ENCODE peak calls at places on chromosomes 12 and 14, in ten cellular contexts. A, X, V, I, D, H, L, K, U and C are unnamed samples.
A peak's percentile ranks its signal among the peaks of the same experiment; 100 is the strongest.

GRCh38 chr12:95173392-95174251 is 43.6 kb downstream of the FGD6 start:
- DNase-seq in A (peak; percentile 9), X (peak; percentile 33), V (no peak), I (peak; percentile 97), D (no peak), H (peak; percentile 67), L (no peak), K (peak; percentile 95), U (peak; percentile 69), C (peak; percentile 69)

GRCh38 chr14:91985008-91985407 is 37.5 kb upstream of the FBLN5 start:
- DNase-seq in A (no peak), X (no peak), V (no peak), I (no peak), D (no peak), H (peak; percentile 74), L (no peak), K (peak; percentile 78), U (no peak), C (no peak)

GRCh38 chr12:12804432-12804886 is 8.7 kb upstream of the DDX47 start:
- DNase-seq in A (peak; percentile 70), X (no peak), V (no peak), I (no peak), D (no peak), H (peak; percentile 96), L (no peak), K (peak; percentile 96), U (no peak), C (no peak)

GRCh38 chr14:68638817-68639517 is 153.9 kb downstream of the ZFP36L1 start:
- DNase-seq in A (no peak), X (no peak), V (peak; percentile 32), I (no peak), D (no peak), H (no peak), L (peak; percentile 30), K (no peak), U (no peak), C (no peak)

GRCh38 chr14:55336161-55336560 is 64.9 kb downstream of the FBXO34 start:
- DNase-seq in A (peak; percentile 56), X (no peak), V (no peak), I (no peak), D (peak; percentile 53), H (peak; percentile 54), L (no peak), K (no peak), U (no peak), C (no peak)

GRCh38 chr14:67485501-67486095 is 2.9 kb downstream of the TMEM229B start:
- DNase-seq in A (no peak), X (peak; percentile 70), V (peak; percentile 73), I (no peak), D (no peak), H (no peak), L (no peak), K (no peak), U (no peak), C (no peak)

GRCh38 chr12:60501124-60501729 is 905.4 kb downstream of the SLC16A7 start:
- DNase-seq in A (no peak), X (peak; percentile 56), V (no peak), I (no peak), D (no peak), H (peak; percentile 4), L (no peak), K (peak; percentile 70), U (no peak), C (no peak)

GRCh38 chr14:68230941-68231717 is 411.6 kb downstream of the RAD51B start:
- DNase-seq in A (no peak), X (peak; percentile 51), V (no peak), I (no peak), D (no peak), H (peak; percentile 39), L (no peak), K (peak; percentile 70), U (no peak), C (no peak)

GRCh38 chr14:101813171-101813759 is 51.8 kb downstream of the PPP2R5C start:
- DNase-seq in A (no peak), X (no peak), V (no peak), I (peak; percentile 82), D (no peak), H (peak; percentile 9), L (no peak), K (no peak), U (peak; percentile 65), C (no peak)

GRCh38 chr14:19754172-19754571 is 10.8 kb downstream of the OR4Q3 start:
- DNase-seq in A (no peak), X (no peak), V (no peak), I (no peak), D (no peak), H (no peak), L (no peak), K (no peak), U (no peak), C (no peak)

GRCh38 chr14:34583525-34583924 is 44.0 kb upstream of the EAPP start:
- DNase-seq in A (no peak), X (no peak), V (no peak), I (peak; percentile 8), D (no peak), H (no peak), L (no peak), K (no peak), U (no peak), C (no peak)

GRCh38 chr14:83556065-83556464 is 1973.9 kb upstream of the FLRT2 start:
- DNase-seq in A (no peak), X (no peak), V (no peak), I (no peak), D (no peak), H (no peak), L (no peak), K (peak; percentile 38), U (no peak), C (no peak)

GRCh38 chr12:107355004-107355565 is 261.7 kb upstream of the CRY1 start:
- DNase-seq in A (no peak), X (no peak), V (no peak), I (no peak), D (no peak), H (no peak), L (no peak), K (no peak), U (no peak), C (no peak)

GRCh38 chr12:29278673-29279420 is 102.1 kb downstream of the ERGIC2 start:
- DNase-seq in A (no peak), X (no peak), V (no peak), I (no peak), D (no peak), H (peak; percentile 53), L (no peak), K (peak; percentile 52), U (no peak), C (no peak)

GRCh38 chr12:129184066-129184695 is 330.9 kb downstream of the GLT1D1 start:
- DNase-seq in A (no peak), X (no peak), V (no peak), I (no peak), D (no peak), H (no peak), L (no peak), K (peak; percentile 10), U (no peak), C (no peak)
- H3K4me3 ChIP-seq in A (no peak overlapping the region), X (no peak overlapping the region), V (no peak overlapping the region), I (no peak overlapping the region), D (no peak overlapping the region), H (no peak overlapping the region), L (no peak overlapping the region), K (no peak overlapping the region), U (no peak overlapping the region), C (no peak overlapping the region)

DNA sequence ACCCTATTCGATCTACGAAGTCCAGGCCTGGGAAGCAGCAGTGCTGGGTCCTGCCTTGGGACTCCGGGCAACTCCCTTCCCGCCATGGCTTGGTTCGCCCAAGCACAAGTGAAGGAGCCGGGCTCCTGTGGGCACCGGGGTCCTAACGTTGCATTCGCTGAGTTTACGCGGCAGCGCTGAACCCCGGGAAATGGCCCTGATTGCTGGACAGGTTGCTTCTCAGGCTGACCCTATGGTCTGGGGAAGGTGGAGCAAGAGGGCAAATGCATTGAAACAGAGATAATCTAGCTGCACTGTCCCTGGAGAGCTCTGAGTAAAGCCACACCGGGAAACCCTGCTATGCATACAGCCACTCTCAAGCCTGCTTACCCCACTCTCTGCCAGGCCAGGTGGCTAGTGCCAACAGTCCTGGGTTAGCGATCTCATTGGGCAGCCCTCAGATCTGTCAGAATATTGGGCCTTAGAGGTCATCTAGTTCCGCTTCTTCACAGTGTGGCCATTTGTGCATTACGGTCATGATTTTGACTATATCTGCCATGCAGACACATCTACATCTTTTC is 11.3 kb downstream of the SYNE3 start:
- DNase-seq in A (no peak), X (no peak), V (no peak), I (peak; percentile 63), D (no peak), H (no peak), L (peak; percentile 47), K (no peak), U (no peak), C (no peak)
- H3K4me1 ChIP-seq in A (peaks cover 20% of the 10 kb centered on the region), X (no peaks in the 10 kb centered on the region), V (peaks cover 57% of the 10 kb centered on the region), I (peaks cover 32% of the 10 kb centered on the region), D (peaks cover 78% of the 10 kb centered on the region), H (peaks cover 38% of the 10 kb centered on the region), L (no peaks in the 10 kb centered on the region), K (peaks cover 40% of the 10 kb centered on the region), U (peaks cover 49% of the 10 kb centered on the region), C (peaks cover 43% of the 10 kb centered on the region)

DNA sequence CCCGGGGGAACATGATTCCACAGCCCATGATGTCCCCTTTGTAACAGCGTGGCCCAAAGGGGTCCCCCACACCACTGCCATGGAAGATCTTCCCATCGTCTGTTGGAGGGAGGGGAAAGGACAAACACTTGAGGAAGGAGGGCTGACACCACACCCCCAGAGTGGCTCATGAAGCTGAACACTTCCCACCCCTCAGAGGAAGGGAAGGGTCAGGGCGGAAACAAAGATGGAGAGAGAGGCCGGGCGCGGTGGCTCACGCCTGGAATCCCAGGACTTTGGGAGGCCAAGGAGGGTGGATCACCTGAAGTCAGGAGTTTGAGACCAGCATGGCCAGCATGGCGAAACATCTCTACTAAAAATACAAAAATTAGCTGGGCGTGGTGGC is 12.6 kb downstream of the SPRYD3 start:
- DNase-seq in A (no peak), X (no peak), V (no peak), I (peak; percentile 67), D (no peak), H (no peak), L (peak; percentile 67), K (no peak), U (no peak), C (no peak)
- H3K27ac ChIP-seq in A (peak overlapping the region; percentile 50), X (no peak overlapping the region), V (no peak overlapping the region), I (peak overlapping the region; percentile 67), D (no peak overlapping the region), H (peak overlapping the region; percentile 61), L (no peak overlapping the region), K (peak overlapping the region; percentile 62), U (peak overlapping the region; percentile 61), C (peak overlapping the region; percentile 60)

DNA sequence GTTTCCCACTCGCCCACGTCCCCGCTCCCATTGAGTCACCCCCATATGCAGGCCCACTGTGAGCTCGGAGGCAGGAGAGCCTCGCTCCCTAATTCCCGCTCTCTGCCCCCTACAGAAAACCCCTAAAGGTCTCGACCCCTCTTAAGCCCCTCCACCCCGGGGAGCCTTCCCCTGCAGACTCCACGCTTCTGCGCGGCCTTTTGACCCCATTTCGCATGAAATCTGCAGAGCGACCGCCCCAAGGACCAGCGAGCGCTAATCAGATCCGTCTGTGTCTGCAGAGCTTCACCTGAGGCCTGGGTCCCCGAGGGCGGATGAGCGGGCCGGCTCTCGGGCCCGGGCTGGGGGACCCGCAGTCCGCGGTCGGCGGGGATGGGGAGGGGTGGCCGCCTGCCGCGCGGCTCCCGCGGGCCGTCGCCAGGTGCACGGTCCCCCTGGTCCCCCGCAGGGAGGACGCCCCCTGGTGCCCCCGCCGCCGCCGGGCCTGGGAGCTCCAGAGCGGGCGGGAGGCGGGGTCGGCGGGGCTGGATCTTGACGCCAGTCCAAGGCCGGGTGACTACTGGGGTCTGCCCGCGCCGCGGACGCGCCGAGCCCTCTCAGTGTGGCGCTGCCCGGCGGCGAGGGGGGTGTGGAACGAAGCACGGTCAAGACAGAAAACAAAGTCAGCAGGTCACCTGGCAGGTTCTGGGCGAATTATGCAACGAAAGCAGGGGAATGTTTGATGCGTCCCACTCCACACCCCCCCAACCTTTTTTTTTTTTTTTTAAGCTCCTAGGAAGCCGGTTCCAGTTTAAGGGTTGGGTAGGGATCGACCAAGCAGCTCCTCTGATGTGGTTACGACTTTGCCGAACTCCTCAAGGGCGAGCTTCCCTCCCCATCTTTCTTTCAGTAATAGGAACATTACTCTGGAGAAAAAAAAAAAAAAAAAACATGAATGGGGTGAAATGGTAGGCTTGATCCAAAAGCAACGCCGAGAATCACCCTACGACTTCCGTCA is 9.9 kb downstream of the BMP4 start:
- DNase-seq in A (no peak), X (peak; percentile 57), V (peak; percentile 84), I (no peak), D (no peak), H (no peak), L (peak; percentile 74), K (no peak), U (no peak), C (no peak)
- H3K4me3 ChIP-seq in A (no peak overlapping the region), X (peak overlapping the region; percentile 48), V (peak overlapping the region; percentile 69), I (peak overlapping the region; percentile 45), D (no peak overlapping the region), H (no peak overlapping the region), L (peak overlapping the region; percentile 25), K (peak overlapping the region; percentile 36), U (peak overlapping the region; percentile 30), C (peak overlapping the region; percentile 36)